ENCODE peak calls at places on chromosome 16, in four cellular contexts. H is effector memory CD4-positive, alpha-beta T cell; E is Caco-2; J is uterus. K is an unnamed sample.

GRCh38 chr16:72554935-72555334 is 383.0 kb upstream of the PMFBP1 start:
- DNase-seq in H (no peak), E (no peak), J (no peak), K (no peak)

GRCh38 chr16:77551352-77551751 is 116.5 kb upstream of the ADAMTS18 start:
- DNase-seq in H (no peak), E (no peak), J (no peak), K (no peak)

GRCh38 chr16:3140603-3141427 is 6.0 kb downstream of the ZNF213 start:
- DNase-seq in H (no peak), E (no peak), J (no peak), K (no peak)

GRCh38 chr16:30041841-30042240 is 10.8 kb upstream of the TLCD3B start:
- DNase-seq in H (no peak), E (no peak), J (no peak), K (no peak)

GRCh38 chr16:26273607-26274006 is 581.8 kb downstream of the HS3ST4 start:
- DNase-seq in H (no peak), E (no peak), J (no peak), K (no peak)

GRCh38 chr16:82639666-82640336 is 13.0 kb downstream of the CDH13 start:
- DNase-seq in H (peak; percentile 6), E (peak; percentile 84), J (peak; percentile 32), K (peak; percentile 70)

GRCh38 chr16:56451753-56452689 is 667 bp downstream of the OGFOD1 start:
- DNase-seq in H (no peak), E (peak; percentile 48), J (no peak), K (peak; percentile 12)

GRCh38 chr16:51971184-51971583 is 575.8 kb downstream of the TOX3 start:
- DNase-seq in H (no peak), E (peak; percentile 27), J (no peak), K (peak; percentile 56)

GRCh38 chr16:4882633-4883285 is 35.5 kb downstream of the UBN1 start:
- DNase-seq in H (no peak), E (no peak), J (no peak), K (no peak)

GRCh38 chr16:71214771-71215381 is 15.6 kb downstream of the HYDIN start:
- DNase-seq in H (no peak), E (peak; percentile 18), J (no peak), K (no peak)

GRCh38 chr16:59478806-59479205 is 744.7 kb upstream of the GOT2 start:
- DNase-seq in H (no peak), E (no peak), J (no peak), K (no peak)

GRCh38 chr16:53159781-53160436 is 105.1 kb downstream of the CHD9 start:
- DNase-seq in H (no peak), E (peak; percentile 65), J (no peak), K (peak; percentile 61)

GRCh38 chr16:2451851-2452320 is 8.0 kb upstream of the TEDC2 start:
- DNase-seq in H (no peak), E (no peak), J (no peak), K (no peak)

GRCh38 chr16:1615761-1616160 is 3.6 kb downstream of the CRAMP1 start:
- DNase-seq in H (no peak), E (no peak), J (no peak), K (no peak)

GRCh38 chr16:68898026-68898425 is 54.7 kb downstream of the TANGO6 start:
- DNase-seq in H (no peak), E (no peak), J (no peak), K (no peak)

GRCh38 chr16:10619271-10619849 is 39.0 kb upstream of the EMP2 start:
- DNase-seq in H (no peak), E (no peak), J (no peak), K (peak; percentile 33)

GRCh38 chr16:66242672-66243071 is 123.8 kb upstream of the CDH5 start:
- DNase-seq in H (no peak), E (no peak), J (no peak), K (no peak)

GRCh38 chr16:66427036-66427446 is at the start of gene BEAN1:
- DNase-seq in H (no peak), E (peak; percentile 50), J (no peak), K (no peak)

GRCh38 chr16:77974883-77975282 is 47.5 kb upstream of the CLEC3A start:
- DNase-seq in H (no peak), E (peak; percentile 64), J (no peak), K (no peak)

GRCh38 chr16:89909777-89910716 is 8.6 kb upstream of the MC1R start:
- DNase-seq in H (peak; percentile 39), E (peak; percentile 80), J (peak; percentile 65), K (peak; percentile 41)

GRCh38 chr16:1740781-1741490 is 30.4 kb downstream of the NME3 start:
- DNase-seq in H (no peak), E (no peak), J (no peak), K (no peak)

GRCh38 chr16:12524658-12525057 is 279.0 kb downstream of the CPPED1 start:
- DNase-seq in H (no peak), E (no peak), J (no peak), K (no peak)
- H3K4me3 ChIP-seq in H (no peak overlapping the region), E (no peak overlapping the region), J (no peak overlapping the region), K (no peak overlapping the region)

GRCh38 chr16:8576141-8577004 is 13.9 kb downstream of the TMEM114 start:
- DNase-seq in H (no peak), E (no peak), J (no peak), K (no peak)
- H3K4me1 ChIP-seq in H (no peaks in the 10 kb centered on the region), E (no peaks in the 10 kb centered on the region), J (no peaks in the 10 kb centered on the region), K (peaks cover 11% of the 10 kb centered on the region)

DNA sequence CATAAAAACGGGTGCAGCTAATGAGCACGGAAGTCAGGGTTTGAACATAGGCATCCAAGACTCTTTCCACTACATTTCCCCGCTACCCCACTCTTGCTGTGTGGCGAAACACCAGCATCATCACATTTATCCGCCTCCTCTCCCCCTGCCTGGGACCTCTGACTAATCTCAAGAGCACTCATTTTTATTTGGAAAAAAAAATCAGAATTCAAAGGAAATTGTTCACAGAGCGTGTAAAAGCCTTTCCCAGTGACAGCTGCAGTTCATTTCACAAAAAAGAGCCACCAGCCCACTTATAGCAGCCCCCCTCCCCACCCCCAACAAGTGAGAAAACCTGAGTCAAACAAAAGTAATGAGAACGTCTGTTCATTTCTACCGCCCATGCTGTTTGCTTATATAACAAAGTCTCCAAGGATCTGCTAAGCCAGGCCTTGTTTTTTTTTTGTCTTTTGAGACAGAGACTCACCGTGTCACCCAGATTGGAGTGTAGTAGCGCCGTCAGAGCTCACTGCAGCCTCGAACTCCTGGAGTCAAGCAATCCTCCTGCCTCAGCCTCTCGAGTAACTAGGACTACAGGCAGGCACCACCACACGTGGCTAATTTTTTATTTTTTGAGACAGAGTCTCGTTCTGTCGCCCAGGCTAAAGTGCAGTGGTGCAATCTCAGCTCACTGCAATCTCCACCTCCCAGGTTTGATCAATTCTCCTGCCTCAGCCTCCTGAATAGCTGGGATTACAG is 48.3 kb upstream of the HAPSTR1 start:
- DNase-seq in H (no peak), E (no peak), J (no peak), K (no peak)
- H3K9me3 ChIP-seq in H (no peaks in the 10 kb centered on the region), E (no peaks in the 10 kb centered on the region), J (no peaks in the 10 kb centered on the region), K (no peaks in the 10 kb centered on the region)

GRCh38 chr16:165218-165538 is 600 bp upstream of the HBM start:
- DNase-seq in H (no peak), E (no peak), J (no peak), K (no peak)

GRCh38 chr16:166375-167116 is 768 bp downstream of the HBM start:
- DNase-seq in H (no peak), E (no peak), J (no peak), K (no peak)

GRCh38 chr16:168424-168823 is 2.6 kb downstream of the HBM start:
- DNase-seq in H (no peak), E (no peak), J (no peak), K (no peak)

GRCh38 chr16:167117-167462 is 1.3 kb downstream of the HBM start:
- DNase-seq in H (no peak), E (no peak), J (no peak), K (no peak)

GRCh38 chr16:165539-166374 is at the start of gene HBM:
- DNase-seq in H (no peak), E (no peak), J (no peak), K (no peak)
- H3K4me3 ChIP-seq in H (peak within 1 kb of the TSS; percentile 23), E (no peak within 1 kb of the TSS), J (no peak within 1 kb of the TSS), K (peak within 1 kb of the TSS; percentile 34)

DNA sequence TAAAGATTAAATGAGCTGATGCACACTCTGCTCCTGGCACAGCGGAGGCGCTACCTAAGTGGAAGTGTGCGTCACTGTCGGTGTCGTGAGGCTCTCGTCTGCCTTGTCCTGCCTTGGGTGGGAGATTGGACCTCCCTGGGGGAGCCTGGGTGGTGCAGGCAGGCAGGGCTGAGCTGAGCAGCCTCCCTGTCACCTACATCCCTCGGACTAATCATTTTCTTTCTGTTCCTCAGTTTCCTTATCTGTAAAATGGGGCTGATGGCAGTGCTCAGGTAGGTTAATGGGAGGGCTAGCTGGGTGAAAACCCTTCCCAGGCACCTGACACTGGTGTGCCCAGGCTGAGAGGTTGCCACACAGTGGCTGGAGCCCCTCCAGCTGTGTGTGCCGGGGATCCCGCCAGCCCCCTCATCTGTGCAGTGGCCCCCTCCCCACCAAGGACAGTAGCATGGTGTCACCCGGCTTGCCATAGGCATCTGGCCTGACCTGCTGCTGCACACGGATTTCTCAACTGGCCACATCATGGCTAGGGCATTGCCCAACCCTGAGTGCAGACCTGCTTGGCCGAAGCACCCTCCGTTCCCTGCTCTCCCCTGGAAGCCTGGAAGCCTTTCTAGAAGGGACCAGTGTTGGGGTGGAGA is 4.3 kb downstream of the ADCY7 start:
- DNase-seq in H (no peak), E (no peak), J (no peak), K (no peak)
- H3K4me1 ChIP-seq in H (peaks cover 79% of the 10 kb centered on the region), E (no peaks in the 10 kb centered on the region), J (peaks cover 10% of the 10 kb centered on the region), K (no peaks in the 10 kb centered on the region)

GRCh38 chr16:85332175-85332574 is 219.9 kb upstream of the CIBAR2 start:
- DNase-seq in H (no peak), E (no peak), J (no peak), K (no peak)
- H3K9me3 ChIP-seq in H (no peaks in the 10 kb centered on the region), E (no peaks in the 10 kb centered on the region), J (no peaks in the 10 kb centered on the region), K (no peaks in the 10 kb centered on the region)

DNA sequence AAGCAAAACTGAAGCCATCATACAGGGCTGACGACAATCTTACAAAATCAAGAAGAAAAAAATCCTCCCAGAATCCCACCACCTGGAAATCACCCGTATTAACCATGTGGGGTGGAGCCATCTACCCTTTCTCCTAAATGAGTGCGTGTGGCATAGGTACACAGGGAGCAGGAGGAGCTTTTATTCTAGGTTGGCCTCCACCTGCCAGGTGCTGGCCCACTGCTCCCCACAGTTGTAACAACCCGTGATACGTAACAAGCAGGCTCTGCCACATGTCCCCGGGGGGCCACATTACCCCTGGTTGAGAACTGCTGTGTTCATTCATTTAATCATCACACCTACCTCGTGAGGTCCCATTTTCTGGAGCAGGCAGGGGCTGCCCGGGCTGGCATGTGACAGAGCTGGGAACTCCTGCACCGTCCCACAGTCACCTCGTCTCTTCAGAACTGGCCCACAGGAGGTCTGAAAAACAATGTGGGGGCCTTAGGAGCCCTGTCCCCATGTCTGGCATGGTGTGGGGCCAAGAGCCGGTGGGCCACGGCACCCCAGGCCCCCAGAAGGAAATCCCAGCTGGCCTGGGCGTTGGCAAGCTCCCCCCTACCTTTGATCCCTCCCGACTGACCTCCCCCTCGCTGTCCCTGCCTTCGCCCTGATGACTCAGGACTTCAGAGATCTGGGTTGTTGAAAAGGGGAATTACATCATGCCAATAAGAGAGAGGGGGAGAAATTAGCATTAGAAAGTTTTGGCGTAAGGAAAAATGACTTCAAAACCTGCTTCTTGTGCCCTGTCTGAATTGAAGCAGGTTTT is 12.9 kb downstream of the CMIP start:
- DNase-seq in H (no peak), E (no peak), J (no peak), K (peak; percentile 29)
- H3K4me3 ChIP-seq in H (no peak overlapping the region), E (no peak overlapping the region), J (no peak overlapping the region), K (no peak overlapping the region)